ENCODE peak calls at places on chromosome 4, in four cellular contexts. T is trophoblast cell, Q is neuronal stem cell, P is H1. X is an unnamed sample.

GRCh38 chr4:169485084-169485483 is 127.3 kb downstream of the NEK1 start:
- DNase-seq in T (no peak), Q (no peak), P (no peak), X (peak; percentile 50)

GRCh38 chr4:159017323-159018036 is 85.4 kb upstream of the RAPGEF2 start:
- DNase-seq in T (no peak), Q (no peak), P (no peak), X (no peak)

GRCh38 chr4:184775854-184776555 is 42.1 kb upstream of the CENPU start:
- DNase-seq in T (peak; percentile 33), Q (no peak), P (no peak), X (no peak)

GRCh38 chr4:78518551-78518950 is 33.0 kb upstream of the ANXA3 start:
- DNase-seq in T (no peak), Q (no peak), P (no peak), X (no peak)

GRCh38 chr4:7434766-7435150 is at the start of gene PSAPL1:
- DNase-seq in T (peak; percentile 31), Q (no peak), P (no peak), X (peak; percentile 45)

GRCh38 chr4:137635108-137635507 is 102.8 kb upstream of the PCDH18 start:
- DNase-seq in T (peak; percentile 16), Q (no peak), P (no peak), X (peak; percentile 56)

GRCh38 chr4:73583661-73584060 is 36.6 kb downstream of the RASSF6 start:
- DNase-seq in T (peak; percentile 18), Q (no peak), P (no peak), X (no peak)

GRCh38 chr4:104501290-104501689 is 6.6 kb upstream of the CXXC4 start:
- DNase-seq in T (peak; percentile 13), Q (no peak), P (no peak), X (peak; percentile 70)

GRCh38 chr4:23438764-23439163 is 451.1 kb downstream of the PPARGC1A start:
- DNase-seq in T (no peak), Q (no peak), P (no peak), X (no peak)

GRCh38 chr4:54063737-54064316 is 578 bp downstream of the CHIC2 start:
- DNase-seq in T (peak; percentile 48), Q (peak; percentile 15), P (no peak), X (peak; percentile 54)

GRCh38 chr4:7153711-7154110 is 38.6 kb upstream of the SORCS2 start:
- DNase-seq in T (no peak), Q (no peak), P (no peak), X (no peak)

GRCh38 chr4:159455675-159456235 is 352.9 kb downstream of the RAPGEF2 start:
- DNase-seq in T (peak; percentile 51), Q (peak; percentile 18), P (no peak), X (peak; percentile 64)

GRCh38 chr4:169054879-169055278 is 44.8 kb upstream of the CBR4 start:
- DNase-seq in T (no peak), Q (no peak), P (no peak), X (no peak)

GRCh38 chr4:130141651-130142050 is 1045.7 kb downstream of the C4orf33 start:
- DNase-seq in T (no peak), Q (no peak), P (no peak), X (no peak)

GRCh38 chr4:13611283-13611842 is 16.2 kb downstream of the BOD1L1 start:
- DNase-seq in T (no peak), Q (no peak), P (no peak), X (peak; percentile 61)

GRCh38 chr4:169338246-169338645 is 67.5 kb upstream of the SH3RF1 start:
- DNase-seq in T (no peak), Q (no peak), P (no peak), X (no peak)

GRCh38 chr4:143402776-143403550 is 66.3 kb downstream of the GAB1 start:
- DNase-seq in T (peak; percentile 25), Q (no peak), P (no peak), X (peak; percentile 61)

GRCh38 chr4:13543648-13544555 is at the start of gene NKX3-2:
- DNase-seq in T (peak; percentile 36), Q (no peak), P (peak; percentile 78), X (peak; percentile 59)

GRCh38 chr4:142405021-142405991 is 440.8 kb downstream of the INPP4B start:
- DNase-seq in T (peak; percentile 31), Q (peak; percentile 15), P (no peak), X (peak; percentile 79)

GRCh38 chr4:124018383-124019317 is 622.1 kb downstream of the SPRY1 start:
- DNase-seq in T (peak; percentile 90), Q (no peak), P (no peak), X (peak; percentile 77)

GRCh38 chr4:172480471-172480870 is 667.3 kb downstream of the GALNTL6 start:
- DNase-seq in T (no peak), Q (no peak), P (no peak), X (peak; percentile 21)

GRCh38 chr4:150131581-150132228 is 53.5 kb downstream of the DCLK2 start:
- DNase-seq in T (no peak), Q (no peak), P (no peak), X (no peak)

GRCh38 chr4:66959207-66959606 is 586.1 kb downstream of the CENPC start:
- DNase-seq in T (no peak), Q (no peak), P (no peak), X (no peak)

GRCh38 chr4:101806914-101807313 is 16.4 kb downstream of the BANK1 start:
- DNase-seq in T (no peak), Q (no peak), P (no peak), X (peak; percentile 12)

GRCh38 chr4:532588-533317 is 33.7 kb downstream of the PIGG start:
- DNase-seq in T (no peak), Q (no peak), P (peak; percentile 51), X (no peak)

GRCh38 chr4:94536649-94537464 is 85.1 kb downstream of the PDLIM5 start:
- DNase-seq in T (peak; percentile 62), Q (no peak), P (no peak), X (no peak)

GRCh38 chr4:11182586-11183357 is 245.9 kb downstream of the HS3ST1 start:
- DNase-seq in T (peak; percentile 62), Q (no peak), P (no peak), X (no peak)

GRCh38 chr4:109816082-109816442 is 500 bp downstream of the GAR1 start:
- DNase-seq in T (peak; percentile 27), Q (no peak), P (no peak), X (no peak)

GRCh38 chr4:105092768-105093167 is 53.9 kb upstream of the TET2 start:
- DNase-seq in T (peak; percentile 23), Q (no peak), P (no peak), X (no peak)

GRCh38 chr4:119132306-119132705 is 3.3 kb upstream of the MYOZ2 start:
- DNase-seq in T (no peak), Q (no peak), P (no peak), X (no peak)

GRCh38 chr4:37661643-37662221 is 24.4 kb downstream of the RELL1 start:
- DNase-seq in T (peak; percentile 22), Q (no peak), P (no peak), X (peak; percentile 46)

GRCh38 chr4:110475881-110476818 is at the start of gene ENPEP:
- DNase-seq in T (peak; percentile 76), Q (no peak), P (no peak), X (no peak)

GRCh38 chr4:47486306-47486705 is 1.2 kb downstream of the ATP10D start:
- DNase-seq in T (peak; percentile 39), Q (no peak), P (no peak), X (peak; percentile 29)

GRCh38 chr4:124167602-124168001 is 544.9 kb downstream of the ANKRD50 start:
- DNase-seq in T (no peak), Q (no peak), P (no peak), X (no peak)

GRCh38 chr4:176769519-176769918 is 23.2 kb downstream of the VEGFC start:
- DNase-seq in T (no peak), Q (no peak), P (no peak), X (peak; percentile 91)

GRCh38 chr4:160724063-160724462 is 1439.7 kb downstream of the FSTL5 start:
- DNase-seq in T (no peak), Q (no peak), P (no peak), X (no peak)

GRCh38 chr4:116385583-116385982 is 699.8 kb downstream of the TRAM1L1 start:
- DNase-seq in T (peak; percentile 2), Q (no peak), P (no peak), X (no peak)

GRCh38 chr4:162131256-162131655 is 32.5 kb downstream of the FSTL5 start:
- DNase-seq in T (peak; percentile 10), Q (no peak), P (no peak), X (no peak)

GRCh38 chr4:31194823-31195222 is 474.7 kb downstream of the PCDH7 start:
- DNase-seq in T (no peak), Q (no peak), P (no peak), X (no peak)

GRCh38 chr4:40308528-40309122 is 26.5 kb upstream of the CHRNA9 start:
- DNase-seq in T (no peak), Q (no peak), P (no peak), X (no peak)
- H3K4me2 ChIP-seq in T (no peak overlapping the region), Q (no peak overlapping the region), P (no peak overlapping the region), X (no peak overlapping the region)

DNA sequence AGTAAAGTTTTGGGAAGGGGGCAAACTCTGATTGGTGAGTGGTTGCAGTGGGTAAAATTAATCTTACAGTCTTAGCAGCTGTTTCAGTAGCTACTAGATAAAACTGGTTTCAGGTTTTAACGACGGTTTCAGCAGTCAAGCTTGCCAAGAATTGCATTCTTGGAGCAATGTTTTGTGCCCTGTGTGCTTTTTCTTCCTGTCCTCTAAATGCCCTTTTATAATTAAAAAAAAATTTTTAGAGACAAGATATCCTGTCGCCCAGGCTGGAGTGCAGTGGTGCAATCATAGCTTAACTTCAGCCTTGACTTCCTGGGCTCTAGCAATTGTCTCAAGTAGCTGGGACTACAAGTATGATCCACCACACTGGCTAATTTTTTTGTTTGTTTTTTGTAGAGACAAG is 6.3 kb upstream of the PPEF2 start:
- DNase-seq in T (no peak), Q (no peak), P (no peak), X (no peak)
- H2BK12ac ChIP-seq in T (no peak overlapping the region), Q (no peak overlapping the region), P (peak overlapping the region; percentile 75), X (no peak overlapping the region)

GRCh38 chr4:86558799-86559198 is 35.3 kb upstream of the PTPN13 start:
- DNase-seq in T (no peak), Q (no peak), P (no peak), X (no peak)
- H3K4me3 ChIP-seq in T (no peak overlapping the region), Q (no peak overlapping the region), P (no peak overlapping the region), X (no peak overlapping the region)

DNA sequence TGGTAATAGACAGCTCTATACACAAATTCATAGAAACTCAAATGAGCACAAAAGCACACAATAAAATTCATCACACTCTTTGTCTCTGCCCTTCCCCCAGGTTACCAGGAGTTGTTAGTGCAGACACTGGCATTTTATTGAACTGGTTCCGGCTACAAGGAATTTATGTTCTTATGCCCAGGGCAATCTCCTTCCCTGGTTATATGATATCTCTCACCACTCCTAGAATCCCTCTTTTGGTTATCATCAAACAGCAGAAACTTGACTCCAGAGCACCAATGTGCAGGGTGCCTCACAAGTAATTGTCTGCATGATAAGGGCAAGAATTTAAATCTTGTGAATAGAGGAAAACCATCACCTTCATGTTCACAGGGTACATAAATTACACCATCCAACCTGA is 7.9 kb upstream of the APBB2 start:
- DNase-seq in T (no peak), Q (no peak), P (no peak), X (no peak)
- H3K4me2 ChIP-seq in T (no peak overlapping the region), Q (no peak overlapping the region), P (no peak overlapping the region), X (no peak overlapping the region)

X was measured in mesenchymal stem cell.